ENCODE peak calls at places on chromosome 1, in eight cellular contexts. A is PC-9; M is fibroblast of lung; S is GM23248; H is body of pancreas; D is CD8-positive, alpha-beta T cell; V is tibial nerve; X is trophoblast cell. I is an unnamed sample.

GRCh38 chr1:91744973-91745648 is 140.8 kb downstream of the TGFBR3 start:
- DNase-seq in S (no peak), X (no peak), V (peak; percentile 57), M (no peak), H (peak; percentile 68), A (no peak), D (no peak), I (no peak)

GRCh38 chr1:205527931-205528330 is 23.5 kb downstream of the CDK18 start:
- DNase-seq in M (no peak), D (no peak), X (no peak), H (no peak), V (no peak), S (no peak), A (no peak), I (no peak)

GRCh38 chr1:232728507-232729263 is 76.5 kb upstream of the MAP10 start:
- DNase-seq in X (peak; percentile 5), H (no peak), V (no peak), A (no peak), S (peak; percentile 92), M (peak; percentile 28), D (no peak), I (peak; percentile 89)

GRCh38 chr1:178918955-178919354 is 48.1 kb upstream of the ANGPTL1 start:
- DNase-seq in M (no peak), X (no peak), A (no peak), S (no peak), D (no peak), H (peak; percentile 67), V (no peak), I (no peak)

GRCh38 chr1:112957133-112957812 is 1.3 kb upstream of the SLC16A1 start:
- DNase-seq in A (peak; percentile 86), V (no peak), S (peak; percentile 94), H (no peak), D (peak; percentile 47), X (no peak), M (peak; percentile 92), I (peak; percentile 88)

GRCh38 chr1:2257245-2257627 is 29.1 kb downstream of the SKI start:
- DNase-seq in D (peak; percentile 19), V (no peak), H (no peak), A (no peak), S (peak; percentile 58), M (peak; percentile 76), X (peak; percentile 56), I (no peak)

GRCh38 chr1:178726545-178726944 is 1.5 kb downstream of the RALGPS2 start:
- DNase-seq in D (no peak), S (no peak), H (no peak), M (no peak), X (no peak), V (no peak), A (no peak), I (no peak)

GRCh38 chr1:16999863-17000262 is 11.9 kb downstream of the ATP13A2 start:
- DNase-seq in S (no peak), X (no peak), D (no peak), A (no peak), H (no peak), M (no peak), V (no peak), I (no peak)

GRCh38 chr1:183226963-183227362 is 40.9 kb downstream of the LAMC2 start:
- DNase-seq in H (no peak), M (no peak), A (no peak), D (no peak), S (no peak), X (no peak), V (no peak), I (no peak)

GRCh38 chr1:202623075-202623474 is 87.2 kb downstream of the SYT2 start:
- DNase-seq in X (peak; percentile 14), M (peak; percentile 66), V (no peak), H (no peak), D (no peak), A (no peak), S (peak; percentile 70), I (peak; percentile 31)

GRCh38 chr1:202018476-202019234 is 8.3 kb downstream of the ELF3 start:
- DNase-seq in V (no peak), A (peak; percentile 99), D (no peak), S (no peak), M (peak; percentile 20), X (peak; percentile 61), H (peak; percentile 97), I (no peak)

GRCh38 chr1:186183219-186183618 is 191.8 kb downstream of the TPR start:
- DNase-seq in V (peak; percentile 22), S (peak; percentile 94), A (peak; percentile 73), H (no peak), X (peak; percentile 92), M (peak; percentile 68), D (no peak), I (peak; percentile 75)

GRCh38 chr1:221788466-221788865 is 46.6 kb upstream of the DUSP10 start:
- DNase-seq in A (no peak), H (no peak), M (no peak), X (no peak), S (no peak), D (no peak), V (no peak), I (no peak)

GRCh38 chr1:79113836-79114235 is 107.3 kb upstream of the ADGRL4 start:
- DNase-seq in H (no peak), A (no peak), V (no peak), D (no peak), S (no peak), M (no peak), X (no peak), I (no peak)

GRCh38 chr1:213666113-213666512 is 321.7 kb upstream of the PROX1 start:
- DNase-seq in S (no peak), D (no peak), V (no peak), H (no peak), A (no peak), X (no peak), M (no peak), I (no peak)

GRCh38 chr1:22711591-22712501 is 1.2 kb downstream of the EPHB2 start:
- DNase-seq in H (peak; percentile 17), M (peak; percentile 47), S (peak; percentile 41), D (no peak), V (no peak), A (no peak), X (peak; percentile 43), I (peak; percentile 24)

GRCh38 chr1:206588492-206588891 is 23.8 kb downstream of the EIF2D start:
- DNase-seq in A (no peak), X (no peak), M (peak; percentile 69), S (no peak), H (no peak), D (no peak), V (no peak), I (no peak)

GRCh38 chr1:209506101-209506500 is 77.4 kb upstream of the CAMK1G start:
- DNase-seq in V (no peak), A (no peak), S (no peak), M (no peak), H (no peak), X (no peak), D (no peak), I (no peak)

GRCh38 chr1:90132306-90132705 is 137.4 kb downstream of the ZNF326 start:
- DNase-seq in M (no peak), A (no peak), S (no peak), D (no peak), H (no peak), X (no peak), V (no peak), I (no peak)

GRCh38 chr1:168964478-168964877 is 142.0 kb upstream of the ATP1B1 start:
- DNase-seq in X (no peak), V (no peak), A (no peak), H (no peak), M (no peak), D (no peak), S (no peak), I (no peak)

GRCh38 chr1:231869364-231869763 is 242.8 kb downstream of the DISC1 start:
- DNase-seq in H (no peak), S (no peak), M (no peak), X (no peak), D (no peak), A (no peak), V (no peak), I (no peak)

GRCh38 chr1:121418369-121419049 is 233.7 kb downstream of the SRGAP2C start:
- DNase-seq in D (no peak), H (no peak), S (no peak), V (no peak), X (no peak), M (no peak), A (peak; percentile 28), I (no peak)

GRCh38 chr1:246781212-246781611 is 57.0 kb downstream of the SCCPDH start:
- DNase-seq in M (no peak), X (no peak), H (no peak), V (no peak), D (no peak), S (no peak), A (no peak), I (no peak)
- H3K36me3 ChIP-seq in M (peaks cover 9% of the 10 kb centered on the region), X (no peaks in the 10 kb centered on the region), H (peaks cover 3% of the 10 kb centered on the region), V (no peaks in the 10 kb centered on the region), D (no peaks in the 10 kb centered on the region), S (no peaks in the 10 kb centered on the region), A (no peaks in the 10 kb centered on the region), I (peaks cover 44% of the 10 kb centered on the region)

DNA sequence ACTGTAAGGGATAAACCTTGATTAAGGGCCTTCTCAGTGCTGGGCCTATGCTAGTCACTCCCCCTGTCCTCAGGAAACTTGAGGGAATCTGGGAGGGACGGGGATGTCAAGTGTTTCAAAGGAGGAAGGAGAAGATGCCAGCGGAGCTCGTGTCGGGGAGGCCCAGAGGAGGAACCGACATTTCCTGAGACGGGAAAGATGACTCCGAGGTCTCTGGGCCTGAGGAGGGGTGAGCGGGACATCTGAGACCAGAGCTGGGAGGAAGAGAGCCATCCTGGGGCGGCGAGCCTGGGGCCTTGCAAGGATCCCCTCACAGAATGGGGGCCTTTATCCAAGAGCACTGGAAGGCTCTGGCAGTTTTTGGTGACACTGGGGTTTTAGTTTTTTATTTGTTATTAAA is 10.4 kb downstream of the SLC66A1 start:
- DNase-seq in D (no peak), H (no peak), M (no peak), X (no peak), V (no peak), A (no peak), S (no peak), I (no peak)
- H3K36me3 ChIP-seq in D (no peaks in the 10 kb centered on the region), H (peaks cover 6% of the 10 kb centered on the region), M (peaks cover 19% of the 10 kb centered on the region), X (peaks cover 57% of the 10 kb centered on the region), V (no peaks in the 10 kb centered on the region), A (no peaks in the 10 kb centered on the region), S (no peaks in the 10 kb centered on the region), I (peaks cover 65% of the 10 kb centered on the region)

GRCh38 chr1:230679131-230679530 is 34.8 kb downstream of the AGT start:
- DNase-seq in V (no peak), H (no peak), X (no peak), M (no peak), D (no peak), A (no peak), S (no peak), I (no peak)
- H3K36me3 ChIP-seq in V (no peaks in the 10 kb centered on the region), H (peaks cover 9% of the 10 kb centered on the region), X (peaks cover 10% of the 10 kb centered on the region), M (no peaks in the 10 kb centered on the region), D (peaks cover 32% of the 10 kb centered on the region), A (peaks cover 13% of the 10 kb centered on the region), S (peaks cover 16% of the 10 kb centered on the region), I (peaks cover 85% of the 10 kb centered on the region)

DNA sequence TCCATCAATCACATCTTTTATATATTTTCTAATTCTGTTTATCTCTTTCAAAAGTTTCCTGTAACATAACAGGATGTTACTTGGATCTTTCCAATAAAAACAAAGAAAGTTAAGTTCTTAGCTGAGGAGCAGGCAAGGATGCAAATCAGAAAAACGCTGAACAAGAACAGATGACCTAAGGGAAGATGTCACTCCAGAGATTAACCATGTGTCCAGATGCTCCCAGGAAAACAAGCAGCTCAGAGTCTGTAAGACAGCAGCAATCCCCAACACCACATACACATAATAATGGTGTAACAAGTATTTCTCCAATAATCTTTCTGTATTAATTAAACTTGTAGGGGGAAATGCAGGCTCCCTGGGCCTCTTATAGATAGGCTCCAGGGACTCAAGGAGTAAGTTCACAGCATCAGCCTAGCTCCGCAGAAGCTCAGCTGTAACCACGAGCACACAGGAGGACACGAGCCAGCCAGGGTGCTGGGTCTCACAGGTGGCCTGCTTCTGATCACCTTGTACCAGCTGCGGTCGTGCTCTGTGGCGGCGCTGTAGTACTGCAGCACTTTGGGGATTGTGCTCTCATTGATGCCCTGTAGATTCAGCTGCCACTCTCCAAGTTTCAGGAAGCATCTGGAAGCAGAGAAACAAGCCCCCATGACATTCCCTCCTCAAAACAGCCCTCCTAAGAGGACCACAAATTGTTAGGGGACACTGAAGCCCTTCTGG is 33.1 kb upstream of the EXOSC10 start:
- DNase-seq in H (no peak), M (no peak), X (no peak), A (no peak), V (no peak), S (no peak), D (no peak), I (no peak)
- H3K36me3 ChIP-seq in H (peaks cover 32% of the 10 kb centered on the region), M (peaks cover 20% of the 10 kb centered on the region), X (peaks cover 48% of the 10 kb centered on the region), A (peaks cover 3% of the 10 kb centered on the region), V (no peaks in the 10 kb centered on the region), S (peaks cover 41% of the 10 kb centered on the region), D (peaks cover 47% of the 10 kb centered on the region), I (peaks cover 81% of the 10 kb centered on the region)

I was measured in adipocyte.